ENCODE peak calls at places on chromosomes 6 and 20, in seven cellular contexts. One of them, this sample, is unnamed.
A peak's percentile ranks its signal among the peaks of the same experiment; 100 is the strongest.

GRCh38 chr20:750801-751200 is 17.5 kb downstream of the SLC52A3 start:
- DNase-seq in esophagus muscularis mucosa: no peak
- DNase-seq in stomach: no peak
- DNase-seq in suprapubic skin: no peak
- DNase-seq in ovary: no peak
- DNase-seq in A549: no peak
- DNase-seq in transverse colon: no peak
- DNase-seq in this sample: no peak

GRCh38 chr20:63254536-63255384 is 497 bp upstream of the NKAIN4 start:
- DNase-seq in stomach: no peak
- DNase-seq in esophagus muscularis mucosa: no peak
- DNase-seq in A549: no peak
- DNase-seq in suprapubic skin: no peak
- DNase-seq in transverse colon: no peak
- DNase-seq in ovary: no peak
- DNase-seq in this sample: no peak

GRCh38 chr6:149275621-149276020 is 41.9 kb upstream of the TAB2 start:
- DNase-seq in ovary: no peak
- DNase-seq in A549: no peak
- DNase-seq in suprapubic skin: no peak
- DNase-seq in stomach: no peak
- DNase-seq in transverse colon: no peak
- DNase-seq in esophagus muscularis mucosa: no peak
- DNase-seq in this sample: no peak

GRCh38 chr6:108805611-108806181 is 42.5 kb upstream of the ARMC2 start:
- DNase-seq in A549: no peak
- DNase-seq in transverse colon: no peak
- DNase-seq in stomach: no peak
- DNase-seq in esophagus muscularis mucosa: no peak
- DNase-seq in ovary: no peak
- DNase-seq in suprapubic skin: no peak
- DNase-seq in this sample: no peak

GRCh38 chr6:159700970-159701369 is 7.9 kb upstream of the SOD2 start:
- DNase-seq in suprapubic skin: no peak
- DNase-seq in esophagus muscularis mucosa: no peak
- DNase-seq in ovary: no peak
- DNase-seq in stomach: no peak
- DNase-seq in transverse colon: no peak
- DNase-seq in A549: no peak
- DNase-seq in this sample: no peak

GRCh38 chr20:34792687-34793363 is 32.6 kb downstream of the NCOA6 start:
- DNase-seq in A549: no peak
- DNase-seq in ovary: no peak
- DNase-seq in esophagus muscularis mucosa: no peak
- DNase-seq in stomach: no peak
- DNase-seq in transverse colon: no peak
- DNase-seq in suprapubic skin: no peak
- DNase-seq in this sample: no peak

GRCh38 chr6:104527761-104528415 is 331.8 kb downstream of the HACE1 start:
- DNase-seq in A549: no peak
- DNase-seq in transverse colon: peak; percentile 45
- DNase-seq in ovary: no peak
- DNase-seq in esophagus muscularis mucosa: no peak
- DNase-seq in suprapubic skin: no peak
- DNase-seq in stomach: no peak
- DNase-seq in this sample: no peak

GRCh38 chr6:82144852-82145332 is 102.7 kb downstream of the IBTK start:
- DNase-seq in transverse colon: peak; percentile 21
- DNase-seq in esophagus muscularis mucosa: no peak
- DNase-seq in ovary: no peak
- DNase-seq in A549: peak; percentile 30
- DNase-seq in suprapubic skin: no peak
- DNase-seq in stomach: peak; percentile 37
- DNase-seq in this sample: peak; percentile 59

GRCh38 chr6:166317261-166318212 is 9.3 kb upstream of the PRR18 start:
- DNase-seq in transverse colon: no peak
- DNase-seq in ovary: no peak
- DNase-seq in A549: no peak
- DNase-seq in suprapubic skin: no peak
- DNase-seq in esophagus muscularis mucosa: no peak
- DNase-seq in stomach: no peak
- DNase-seq in this sample: no peak

GRCh38 chr20:50690979-50691584 is at the start of gene RIPOR3:
- DNase-seq in ovary: peak; percentile 57
- DNase-seq in esophagus muscularis mucosa: no peak
- DNase-seq in A549: no peak
- DNase-seq in transverse colon: no peak
- DNase-seq in suprapubic skin: no peak
- DNase-seq in stomach: peak; percentile 36
- DNase-seq in this sample: no peak

GRCh38 chr20:18007534-18008292 is 38.9 kb downstream of the MGME1 start:
- DNase-seq in esophagus muscularis mucosa: no peak
- DNase-seq in stomach: peak; percentile 64
- DNase-seq in suprapubic skin: peak; percentile 79
- DNase-seq in ovary: peak; percentile 77
- DNase-seq in A549: no peak
- DNase-seq in transverse colon: peak; percentile 17
- DNase-seq in this sample: no peak

DNA sequence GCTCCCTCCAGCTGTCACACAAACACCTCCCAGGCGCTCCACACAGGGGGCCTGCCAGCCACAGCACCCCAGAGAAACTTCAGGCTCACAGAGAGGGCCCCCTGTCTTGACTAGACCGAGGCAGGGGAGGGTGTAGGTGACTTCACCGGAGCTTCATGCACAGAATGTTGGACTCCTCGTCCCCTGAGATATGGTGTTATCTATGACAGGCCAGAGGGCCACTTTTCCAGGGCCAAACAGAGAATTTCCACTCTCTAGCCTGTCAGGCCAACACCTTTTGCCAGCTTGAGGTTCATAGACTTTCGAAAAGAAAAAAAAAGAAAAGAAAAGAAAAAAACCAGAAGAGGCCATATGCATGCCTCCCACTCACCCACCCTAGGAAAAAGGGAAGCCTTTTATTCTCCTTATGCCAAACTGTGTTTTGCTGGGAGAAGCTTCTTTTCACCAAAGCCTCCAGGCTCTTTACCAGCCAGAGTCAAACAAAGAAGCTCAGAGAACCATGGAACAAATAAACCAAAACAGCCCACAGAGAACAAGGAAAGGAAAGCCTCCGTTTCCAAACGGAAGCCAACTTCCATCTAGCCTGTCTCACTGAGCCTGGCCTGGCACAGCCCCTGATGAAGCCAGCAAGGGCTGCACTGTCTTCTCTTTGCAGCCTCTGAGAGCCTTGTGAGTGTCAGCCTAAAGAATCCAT is 313.2 kb upstream of the JARID2 start:
- DNase-seq in suprapubic skin: no peak
- DNase-seq in esophagus muscularis mucosa: no peak
- DNase-seq in A549: no peak
- DNase-seq in stomach: no peak
- DNase-seq in ovary: no peak
- DNase-seq in transverse colon: no peak
- DNase-seq in this sample: no peak
- TF ChIP-seq EP300 in suprapubic skin: no peak
- TF ChIP-seq EP300 in esophagus muscularis mucosa: no peak
- TF ChIP-seq EP300 in A549: no peak
- TF ChIP-seq EP300 in stomach: no peak
- TF ChIP-seq EP300 in ovary: no peak
- TF ChIP-seq EP300 in transverse colon: no peak
- TF ChIP-seq EP300 in this sample: peak; percentile 55

DNA sequence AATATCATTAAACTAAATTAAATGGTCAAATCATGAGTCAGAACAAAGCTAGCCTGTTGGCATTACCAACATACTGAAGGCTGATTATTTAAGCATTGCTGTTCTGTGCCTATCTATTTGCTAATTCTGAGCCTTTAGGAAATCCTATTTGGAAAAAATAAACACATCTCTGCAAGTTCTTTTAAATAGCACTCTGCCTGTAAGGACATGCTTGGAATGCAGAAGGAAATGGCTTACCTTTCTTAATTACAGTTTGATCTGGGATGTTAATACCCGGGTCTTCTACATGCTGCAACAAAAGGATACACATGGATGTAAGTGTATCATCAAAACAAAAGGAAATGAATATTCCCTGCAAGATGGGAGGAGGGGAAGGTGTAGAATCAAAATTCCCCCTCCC is 8.3 kb downstream of the TFAP2A start:
- DNase-seq in transverse colon: no peak
- DNase-seq in esophagus muscularis mucosa: no peak
- DNase-seq in A549: no peak
- DNase-seq in ovary: no peak
- DNase-seq in suprapubic skin: no peak
- DNase-seq in stomach: no peak
- DNase-seq in this sample: no peak
- H3K27ac ChIP-seq in transverse colon: no peak overlapping the region
- H3K27ac ChIP-seq in esophagus muscularis mucosa: no peak overlapping the region
- H3K27ac ChIP-seq in A549: peak overlapping the region; percentile 96
- H3K27ac ChIP-seq in ovary: no peak overlapping the region
- H3K27ac ChIP-seq in suprapubic skin: peak overlapping the region; percentile 98
- H3K27ac ChIP-seq in stomach: no peak overlapping the region
- H3K27ac ChIP-seq in this sample: no peak overlapping the region

GRCh38 chr6:41288025-41288777 is 1.7 kb upstream of the TREM1 start:
- DNase-seq in esophagus muscularis mucosa: peak; percentile 37
- DNase-seq in ovary: no peak
- DNase-seq in transverse colon: no peak
- DNase-seq in stomach: no peak
- DNase-seq in suprapubic skin: no peak
- DNase-seq in A549: no peak
- DNase-seq in this sample: no peak
- TF ChIP-seq EP300 in esophagus muscularis mucosa: no peak
- TF ChIP-seq EP300 in ovary: no peak
- TF ChIP-seq EP300 in transverse colon: no peak
- TF ChIP-seq EP300 in stomach: no peak
- TF ChIP-seq EP300 in suprapubic skin: no peak
- TF ChIP-seq EP300 in A549: no peak
- TF ChIP-seq EP300 in this sample: no peak

GRCh38 chr20:46004813-46005505 is 3.7 kb upstream of the MMP9 start:
- DNase-seq in transverse colon: peak; percentile 50
- DNase-seq in esophagus muscularis mucosa: no peak
- DNase-seq in suprapubic skin: no peak
- DNase-seq in stomach: peak; percentile 47
- DNase-seq in A549: no peak
- DNase-seq in ovary: no peak
- DNase-seq in this sample: no peak
- H3K27ac ChIP-seq in transverse colon: no peak overlapping the region
- H3K27ac ChIP-seq in esophagus muscularis mucosa: no peak overlapping the region
- H3K27ac ChIP-seq in suprapubic skin: no peak overlapping the region
- H3K27ac ChIP-seq in stomach: no peak overlapping the region
- H3K27ac ChIP-seq in A549: no peak overlapping the region
- H3K27ac ChIP-seq in ovary: no peak overlapping the region
- H3K27ac ChIP-seq in this sample: no peak overlapping the region

DNA sequence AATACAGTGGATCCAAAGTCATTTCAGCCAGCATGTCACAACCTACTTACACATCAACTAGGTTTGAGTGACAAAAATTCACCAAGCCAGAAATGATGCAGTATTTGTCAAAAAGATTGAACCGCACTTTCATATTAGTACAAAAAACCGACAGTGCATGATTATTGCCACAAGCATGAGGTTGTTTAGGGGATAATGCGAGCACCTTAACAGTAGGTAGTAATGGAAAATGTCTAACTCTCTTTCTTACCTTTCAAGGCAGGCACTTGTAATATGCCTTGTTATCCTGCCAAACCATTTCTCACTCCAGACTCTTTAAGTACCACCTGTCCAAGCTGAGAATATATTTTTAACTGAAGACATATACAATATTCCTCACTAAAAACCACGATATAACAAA is 270.3 kb upstream of the THEMIS start:
- DNase-seq in transverse colon: no peak
- DNase-seq in stomach: no peak
- DNase-seq in A549: no peak
- DNase-seq in suprapubic skin: no peak
- DNase-seq in esophagus muscularis mucosa: no peak
- DNase-seq in ovary: no peak
- DNase-seq in this sample: no peak
- TF ChIP-seq EP300 in transverse colon: no peak
- TF ChIP-seq EP300 in stomach: no peak
- TF ChIP-seq EP300 in A549: no peak
- TF ChIP-seq EP300 in suprapubic skin: no peak
- TF ChIP-seq EP300 in esophagus muscularis mucosa: no peak
- TF ChIP-seq EP300 in ovary: no peak
- TF ChIP-seq EP300 in this sample: no peak

DNA sequence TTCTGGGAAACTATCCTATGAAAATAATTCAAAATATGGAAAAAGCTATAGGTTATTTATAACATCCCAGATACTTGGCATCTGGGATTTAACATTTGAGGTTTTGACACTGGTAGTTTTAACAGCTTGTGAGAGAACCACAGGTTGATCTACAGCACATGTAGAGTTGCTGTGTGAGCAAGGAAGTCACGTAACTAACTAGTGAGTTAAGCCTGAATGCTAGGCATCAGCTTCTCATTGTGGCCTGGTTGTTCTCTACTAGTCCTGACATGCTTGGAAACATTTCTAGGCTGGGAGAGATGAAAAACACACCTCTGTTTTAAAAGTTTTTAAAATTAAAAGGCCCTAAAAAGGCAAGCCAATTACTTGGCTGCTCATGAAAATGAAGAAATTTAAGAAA is 28.2 kb downstream of the ESF1 start:
- DNase-seq in transverse colon: no peak
- DNase-seq in suprapubic skin: no peak
- DNase-seq in esophagus muscularis mucosa: no peak
- DNase-seq in stomach: no peak
- DNase-seq in A549: no peak
- DNase-seq in ovary: no peak
- DNase-seq in this sample: no peak
- H3K27ac ChIP-seq in transverse colon: no peak overlapping the region
- H3K27ac ChIP-seq in suprapubic skin: no peak overlapping the region
- H3K27ac ChIP-seq in esophagus muscularis mucosa: no peak overlapping the region
- H3K27ac ChIP-seq in stomach: no peak overlapping the region
- H3K27ac ChIP-seq in A549: no peak overlapping the region
- H3K27ac ChIP-seq in ovary: no peak overlapping the region
- H3K27ac ChIP-seq in this sample: no peak overlapping the region

GRCh38 chr6:18264338-18265098 is at the start of gene DEK:
- DNase-seq in esophagus muscularis mucosa: peak; percentile 96
- DNase-seq in suprapubic skin: peak; percentile 91
- DNase-seq in A549: peak; percentile 51
- DNase-seq in ovary: peak; percentile 93
- DNase-seq in transverse colon: peak; percentile 89
- DNase-seq in stomach: peak; percentile 86
- DNase-seq in this sample: peak; percentile 71
- TF ChIP-seq EP300 in esophagus muscularis mucosa: no peak
- TF ChIP-seq EP300 in suprapubic skin: no peak
- TF ChIP-seq EP300 in A549: no peak
- TF ChIP-seq EP300 in ovary: no peak
- TF ChIP-seq EP300 in transverse colon: no peak
- TF ChIP-seq EP300 in stomach: no peak
- TF ChIP-seq EP300 in this sample: peak; percentile 62

GRCh38 chr6:168583821-168584220 is 142.8 kb downstream of the SMOC2 start:
- DNase-seq in transverse colon: no peak
- DNase-seq in ovary: no peak
- DNase-seq in A549: no peak
- DNase-seq in stomach: peak; percentile 56
- DNase-seq in esophagus muscularis mucosa: no peak
- DNase-seq in suprapubic skin: no peak
- DNase-seq in this sample: no peak
- H3K27ac ChIP-seq in transverse colon: no peak overlapping the region
- H3K27ac ChIP-seq in ovary: no peak overlapping the region
- H3K27ac ChIP-seq in A549: no peak overlapping the region
- H3K27ac ChIP-seq in stomach: peak overlapping the region; percentile 86
- H3K27ac ChIP-seq in esophagus muscularis mucosa: peak overlapping the region; percentile 52
- H3K27ac ChIP-seq in suprapubic skin: no peak overlapping the region
- H3K27ac ChIP-seq in this sample: no peak overlapping the region

GRCh38 chr20:37944456-37944981 is 41.6 kb downstream of the VSTM2L start:
- DNase-seq in stomach: peak; percentile 21
- DNase-seq in transverse colon: no peak
- DNase-seq in A549: no peak
- DNase-seq in ovary: no peak
- DNase-seq in suprapubic skin: peak; percentile 74
- DNase-seq in esophagus muscularis mucosa: peak; percentile 70
- DNase-seq in this sample: no peak
- TF ChIP-seq EP300 in stomach: no peak
- TF ChIP-seq EP300 in transverse colon: no peak
- TF ChIP-seq EP300 in A549: no peak
- TF ChIP-seq EP300 in ovary: no peak
- TF ChIP-seq EP300 in suprapubic skin: no peak
- TF ChIP-seq EP300 in esophagus muscularis mucosa: no peak
- TF ChIP-seq EP300 in this sample: no peak